ENCODE peak calls at places on chromosomes 1 and 21, in ten cellular contexts. A is right lobe of liver; L is AG04450; M is thoracic aorta; N is ovary; D is lower lobe of right lung; V is CD8-positive, alpha-beta memory T cell; B is left ventricle myocardium inferior; F is neural progenitor cell; J is NT2/D1. Q is an unnamed sample. For H3K9me3, the result is how much of the 10 kb centered on the place peaks cover.

GRCh38 chr1:50976111-50976889 is 6.3 kb downstream of the CDKN2C start:
- DNase-seq in J (no peak), M (no peak), D (no peak), A (no peak), L (no peak), F (peak), N (no peak), B (no peak), V (no peak), Q (no peak)

GRCh38 chr1:115495603-115496002 is 146.2 kb upstream of the VANGL1 start:
- DNase-seq in J (no peak), B (no peak), M (no peak), L (no peak), N (no peak), D (no peak), A (no peak), V (no peak), F (no peak), Q (peak)

GRCh38 chr1:243883551-243883950 is 33.5 kb upstream of the AKT3 start:
- DNase-seq in L (peak), A (no peak), D (no peak), B (no peak), J (no peak), F (no peak), V (no peak), N (no peak), M (no peak), Q (peak)

GRCh38 chr1:57252597-57253306 is 171.1 kb downstream of the DAB1 start:
- DNase-seq in N (no peak), M (no peak), J (no peak), A (no peak), B (no peak), L (no peak), F (peak), V (no peak), D (no peak), Q (no peak)

GRCh38 chr21:43208561-43209332 is 39.9 kb downstream of the CRYAA start:
- DNase-seq in B (no peak), J (no peak), M (no peak), L (no peak), N (no peak), F (no peak), D (no peak), V (no peak), A (peak), Q (no peak)

GRCh38 chr1:246768403-246769020 is 44.3 kb downstream of the SCCPDH start:
- DNase-seq in M (no peak), V (no peak), J (no peak), B (no peak), D (no peak), A (no peak), F (no peak), N (no peak), L (no peak), Q (no peak)

GRCh38 chr1:87463917-87464565 is 135.4 kb downstream of the LMO4 start:
- DNase-seq in M (no peak), F (peak), A (no peak), J (no peak), L (no peak), B (no peak), N (no peak), V (no peak), D (no peak), Q (no peak)

GRCh38 chr1:21270086-21270689 is 20.1 kb downstream of the ECE1 start:
- DNase-seq in F (peak), D (peak), N (no peak), B (peak), M (no peak), L (no peak), A (no peak), J (peak), V (peak), Q (no peak)

GRCh38 chr1:32939655-32940371 is 24.8 kb downstream of the RNF19B start:
- DNase-seq in A (no peak), J (no peak), D (no peak), M (no peak), L (peak), B (peak), V (no peak), N (peak), F (no peak), Q (peak)

GRCh38 chr21:35359076-35359475 is 310.0 kb upstream of the RUNX1 start:
- DNase-seq in M (no peak), V (no peak), J (no peak), D (no peak), B (no peak), L (no peak), N (no peak), A (no peak), F (no peak), Q (no peak)

GRCh38 chr1:8394456-8395321 is 76.8 kb downstream of the SLC45A1 start:
- DNase-seq in F (no peak), M (no peak), N (no peak), D (no peak), L (peak), A (peak), J (no peak), V (no peak), B (no peak), Q (peak)

GRCh38 chr1:214438530-214438929 is 112.9 kb downstream of the PTPN14 start:
- DNase-seq in D (no peak), L (no peak), N (no peak), B (no peak), J (no peak), M (no peak), F (no peak), A (no peak), V (no peak), Q (no peak)

GRCh38 chr1:214438059-214438458 is 113.3 kb downstream of the PTPN14 start:
- DNase-seq in J (no peak), L (no peak), D (no peak), M (no peak), F (no peak), B (peak), N (peak), A (no peak), V (no peak), Q (no peak)

GRCh38 chr1:214441119-214441518 is 110.3 kb downstream of the PTPN14 start:
- DNase-seq in M (no peak), F (no peak), J (no peak), D (no peak), L (no peak), V (peak), A (no peak), N (no peak), B (no peak), Q (peak)

GRCh38 chr1:214440219-214440965 is 111.0 kb downstream of the PTPN14 start:
- DNase-seq in M (no peak), L (no peak), V (no peak), D (no peak), F (no peak), N (no peak), A (no peak), J (no peak), B (no peak), Q (no peak)

DNA sequence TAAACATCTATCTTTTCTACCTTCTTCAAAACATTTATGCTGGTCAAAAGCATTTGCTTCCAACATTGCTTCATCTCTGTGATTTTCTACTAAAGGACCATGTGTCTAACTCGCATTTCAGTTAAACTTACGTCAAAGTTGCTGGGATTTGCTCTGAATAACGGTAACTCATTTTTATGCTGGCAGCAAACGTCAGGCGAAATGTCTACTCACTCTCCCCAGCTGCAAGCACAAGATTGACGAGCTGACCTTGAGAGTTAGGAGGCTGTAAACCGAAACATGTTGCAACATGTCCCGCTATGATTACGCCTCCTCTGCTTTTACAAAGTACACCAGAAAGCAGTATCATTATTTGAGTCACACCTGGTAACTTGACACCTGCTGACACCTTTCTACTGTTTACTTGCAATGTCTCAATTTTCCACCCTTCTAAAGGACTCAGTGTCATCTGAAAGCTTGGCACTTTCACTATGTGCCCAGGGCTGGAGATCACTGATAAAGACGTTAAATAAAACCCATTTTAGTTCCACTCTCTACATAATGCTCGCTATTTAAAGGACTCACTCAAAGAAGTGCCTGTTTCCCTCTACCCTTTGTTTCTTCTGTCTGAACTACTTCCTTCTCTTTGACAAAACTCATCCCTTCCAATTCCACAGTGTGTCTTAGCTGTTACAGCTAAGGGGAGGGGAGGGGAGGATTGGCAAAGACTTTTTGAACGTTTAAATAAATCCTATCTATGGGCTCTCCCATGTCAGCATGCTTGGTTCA is 111.9 kb downstream of the PTPN14 start:
- DNase-seq in D (no peak), N (peak), F (no peak), J (no peak), L (peak), V (no peak), A (peak), B (no peak), M (no peak), Q (peak)
- H3K4me3 ChIP-seq in D (peak), N (no peak), F (no peak), J (no peak), L (no peak), V (peak), A (peak), B (peak), M (peak), Q (no peak)

GRCh38 chr1:152220166-152221163 is 3.5 kb downstream of the HRNR start:
- DNase-seq in B (no peak), M (no peak), V (no peak), L (no peak), F (no peak), A (no peak), D (no peak), N (no peak), J (no peak), Q (no peak)

GRCh38 chr1:152224093-152224492 is at the start of gene HRNR:
- DNase-seq in F (no peak), V (no peak), J (no peak), N (no peak), D (no peak), B (no peak), M (no peak), A (no peak), L (no peak), Q (no peak)

DNA sequence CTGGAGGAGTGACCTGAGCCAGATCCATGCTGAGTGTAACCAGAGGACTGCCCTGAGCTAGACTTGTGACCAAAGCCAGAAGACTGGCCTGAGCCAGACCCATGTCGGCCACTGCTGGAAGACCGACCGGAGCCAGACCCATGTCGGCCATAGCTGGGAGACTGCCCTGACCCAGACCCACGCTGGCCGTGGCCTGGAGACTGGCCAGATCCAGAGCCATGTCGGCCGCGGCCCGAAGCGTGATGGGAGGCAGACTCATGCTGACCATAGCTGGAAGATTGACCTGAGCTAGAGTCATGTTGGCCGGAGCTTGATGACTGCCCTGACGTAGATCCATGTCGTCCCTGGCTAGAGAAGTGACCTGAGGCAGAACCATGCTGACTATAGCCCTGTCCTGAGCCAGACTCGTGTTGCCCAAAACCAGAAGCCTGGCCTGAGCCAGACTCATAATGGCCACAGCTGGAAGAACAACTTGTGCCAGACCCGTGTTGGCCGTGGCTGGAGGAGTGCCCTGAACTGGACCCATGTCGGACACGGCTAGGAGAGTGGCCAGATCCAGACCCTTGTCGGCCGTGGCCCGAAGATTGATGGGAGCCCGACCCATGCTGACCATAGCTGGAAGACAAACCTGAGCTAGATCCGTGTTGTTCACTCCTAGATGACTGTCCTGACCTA is 5.1 kb downstream of the HRNR start:
- DNase-seq in F (no peak), D (no peak), V (no peak), L (no peak), B (no peak), A (no peak), J (no peak), M (no peak), N (no peak), Q (no peak)
- H3K9me3 ChIP-seq in F (under half), D (under half), V (under half), L (under half), B (under half), A (under half), J (under half), M (under half), N (under half), Q (under half)

DNA sequence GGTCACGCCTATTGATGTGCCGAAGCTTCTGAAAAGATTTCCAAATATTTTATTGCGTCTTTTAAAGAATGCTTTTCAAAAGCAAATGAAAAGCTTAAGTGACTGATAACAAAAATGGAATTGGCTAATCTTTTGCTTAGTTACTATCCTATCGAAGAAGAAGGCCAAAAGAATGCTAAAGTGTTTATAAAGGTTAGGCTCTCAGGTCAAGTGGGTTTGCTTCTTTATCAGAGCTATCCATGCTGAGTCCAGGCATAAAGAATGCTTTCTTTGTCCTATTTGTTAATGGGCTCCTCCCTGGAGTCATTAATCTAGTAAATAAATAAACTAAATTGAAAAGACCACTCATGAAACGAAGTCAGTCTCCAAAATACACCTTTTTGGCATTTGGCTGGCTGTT is 133.4 kb upstream of the LYPLAL1 start:
- DNase-seq in B (no peak), A (no peak), N (no peak), J (no peak), D (no peak), V (no peak), M (no peak), L (no peak), F (no peak), Q (no peak)
- H3K4me3 ChIP-seq in B (no peak), A (no peak), N (no peak), J (no peak), D (no peak), V (no peak), M (no peak), L (no peak), F (no peak), Q (no peak)

DNA sequence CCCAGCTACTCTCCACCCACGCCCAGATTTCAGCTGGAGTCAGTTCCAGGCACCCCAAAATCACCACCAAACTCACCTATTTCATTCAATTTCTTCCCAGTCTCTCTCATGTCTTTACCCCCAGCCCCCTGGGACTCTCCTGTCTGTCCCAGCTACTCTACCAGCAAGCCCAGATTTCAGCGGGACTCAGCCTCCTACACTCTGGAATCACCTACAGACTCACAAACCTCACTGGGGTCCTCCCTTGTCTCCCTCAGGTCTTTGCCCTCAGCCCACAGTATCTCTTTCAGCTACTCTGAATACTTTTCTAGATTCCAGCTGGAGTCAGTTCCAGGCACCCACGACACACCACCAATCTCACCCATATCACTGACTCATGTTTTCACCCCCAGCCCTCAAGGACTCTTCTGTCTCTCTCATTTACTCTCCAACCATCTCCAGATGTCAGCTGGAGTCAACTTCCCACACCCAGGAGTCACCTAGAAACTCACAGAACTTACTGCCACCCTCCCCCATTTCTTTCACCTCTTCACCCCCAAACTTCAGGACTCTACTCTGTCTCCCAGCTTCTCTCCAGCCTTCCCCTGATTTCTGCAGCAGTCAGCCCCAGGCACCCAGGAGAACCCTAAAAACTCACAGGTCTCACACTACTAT is 1529.3 kb upstream of the TPTE start:
- DNase-seq in J (no peak), N (no peak), D (no peak), M (no peak), F (no peak), L (no peak), V (no peak), A (no peak), B (no peak), Q (peak)
- H3K9me3 ChIP-seq in J (under half), N (under half), D (under half), M (under half), F (under half), L (under half), V (under half), A (under half), B (under half), Q (under half)

GRCh38 chr1:201496296-201496690 is 10.6 kb downstream of the CSRP1 start:
- DNase-seq in M (no peak), J (no peak), V (no peak), D (no peak), B (no peak), A (no peak), L (no peak), N (no peak), F (no peak), Q (no peak)
- H3K4me3 ChIP-seq in M (peak), J (no peak), V (no peak), D (no peak), B (peak), A (no peak), L (no peak), N (no peak), F (no peak), Q (no peak)

DNA sequence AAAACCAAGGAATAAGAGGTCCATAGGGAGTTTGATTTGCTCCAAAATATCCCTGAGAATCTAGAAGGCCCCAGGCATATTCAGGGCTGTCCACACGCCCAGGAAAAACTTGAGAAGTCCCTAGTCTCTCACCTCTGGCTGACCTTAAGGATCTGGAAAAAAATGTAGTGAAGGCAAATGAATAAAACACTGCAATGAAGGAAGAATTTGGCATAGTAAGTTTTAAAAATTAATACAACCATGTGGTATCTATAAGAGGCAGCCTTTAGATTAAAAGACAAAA is 91.3 kb downstream of the COLGALT2 start:
- DNase-seq in A (no peak), J (no peak), V (no peak), F (no peak), N (no peak), B (no peak), D (no peak), L (no peak), M (no peak), Q (no peak)
- H3K9me3 ChIP-seq in A (under half), J (under half), V (under half), F (under half), N (under half), B (under half), D (under half), L (under half), M (under half), Q (under half)

GRCh38 chr1:220275430-220275829 is 3.2 kb upstream of the RAB3GAP2 start:
- DNase-seq in B (no peak), D (no peak), F (no peak), A (no peak), M (no peak), L (no peak), V (no peak), J (no peak), N (no peak), Q (no peak)

GRCh38 chr1:220272841-220273090 is 513 bp upstream of the RAB3GAP2 start:
- DNase-seq in N (no peak), D (no peak), F (no peak), A (no peak), B (no peak), M (no peak), L (no peak), V (no peak), J (no peak), Q (no peak)

GRCh38 chr1:220271706-220272046 is 577 bp downstream of the RAB3GAP2 start:
- DNase-seq in F (no peak), J (peak), L (no peak), B (no peak), D (no peak), M (no peak), V (no peak), N (no peak), A (no peak), Q (peak)

GRCh38 chr1:220274122-220274855 is 2.0 kb upstream of the RAB3GAP2 start:
- DNase-seq in B (no peak), N (no peak), M (no peak), F (no peak), A (no peak), D (peak), J (peak), V (no peak), L (no peak), Q (peak)

GRCh38 chr1:220272047-220272840 is at the start of gene RAB3GAP2:
- DNase-seq in A (peak), J (peak), M (peak), L (peak), V (peak), D (peak), F (peak), B (peak), N (peak), Q (peak)
- H3K4me3 ChIP-seq in A (peak), J (peak), M (peak), L (peak), V (peak), D (peak), F (peak), B (peak), N (peak), Q (peak)

GRCh38 chr1:152623203-152623844 is 421 bp upstream of the LCE3A start:
- DNase-seq in A (peak), F (no peak), V (no peak), D (no peak), L (no peak), N (no peak), M (no peak), J (peak), B (no peak), Q (no peak)
- H3K9me3 ChIP-seq in A (under half), F (under half), V (under half), D (under half), L (under half), N (under half), M (under half), J (under half), B (under half), Q (under half)